ENCODE peak calls at places on chromosomes 11 and 22, in five cellular contexts. A, K, W, M and U are unnamed samples.
A peak's percentile ranks its signal among the peaks of the same experiment; 100 is the strongest.

GRCh38 chr11:78424334-78425270 is 7.0 kb upstream of the GAB2 start:
- DNase-seq in A (peak; percentile 25), K (no peak), W (peak; percentile 64), M (no peak), U (no peak)

GRCh38 chr11:131683666-131684065 is 313.3 kb downstream of the NTM start:
- DNase-seq in A (no peak), K (no peak), W (no peak), M (no peak), U (no peak)

GRCh38 chr11:71267807-71268421 is 15.5 kb upstream of the SHANK2 start:
- DNase-seq in A (no peak), K (no peak), W (no peak), M (no peak), U (no peak)

GRCh38 chr11:20031155-20032001 is 128.9 kb downstream of the DBX1 start:
- DNase-seq in A (no peak), K (no peak), W (peak; percentile 97), M (no peak), U (no peak)

GRCh38 chr11:122804161-122804560 is 34.1 kb upstream of the CRTAM start:
- DNase-seq in A (no peak), K (no peak), W (peak; percentile 57), M (no peak), U (no peak)

GRCh38 chr11:10478066-10478465 is 23.0 kb downstream of the AMPD3 start:
- DNase-seq in A (no peak), K (no peak), W (no peak), M (no peak), U (no peak)

GRCh38 chr11:129224538-129224937 is 32.4 kb upstream of the ARHGAP32 start:
- DNase-seq in A (no peak), K (no peak), W (peak; percentile 1), M (no peak), U (no peak)

GRCh38 chr11:607020-607780 is 8.6 kb downstream of the IRF7 start:
- DNase-seq in A (no peak), K (no peak), W (no peak), M (no peak), U (no peak)

GRCh38 chr22:25563757-25564319 is 637 bp upstream of the GRK3 start:
- DNase-seq in A (peak; percentile 32), K (no peak), W (no peak), M (no peak), U (peak; percentile 37)

GRCh38 chr22:48075604-48076400 is 1313.4 kb downstream of the TBC1D22A start:
- DNase-seq in A (no peak), K (no peak), W (no peak), M (no peak), U (no peak)

GRCh38 chr11:118672865-118673264 is 6.6 kb downstream of the TREH start:
- DNase-seq in A (no peak), K (no peak), W (no peak), M (no peak), U (no peak)

GRCh38 chr11:61697093-61697492 is 16.9 kb downstream of the DAGLA start:
- DNase-seq in A (no peak), K (no peak), W (no peak), M (no peak), U (no peak)

GRCh38 chr11:15923169-15923568 is 433.2 kb downstream of the SOX6 start:
- DNase-seq in A (no peak), K (no peak), W (no peak), M (no peak), U (no peak)

GRCh38 chr11:75351541-75352416 is at the start of gene ARRB1:
- DNase-seq in A (peak; percentile 73), K (peak; percentile 44), W (peak; percentile 55), M (peak; percentile 60), U (peak; percentile 55)

GRCh38 chr11:130427581-130428211 is 713 bp downstream of the ADAMTS8 start:
- DNase-seq in A (no peak), K (no peak), W (no peak), M (no peak), U (peak; percentile 12)

GRCh38 chr11:131246589-131247164 is 123.7 kb upstream of the NTM start:
- DNase-seq in A (no peak), K (no peak), W (no peak), M (no peak), U (peak; percentile 21)

GRCh38 chr11:72828081-72828567 is 13.9 kb downstream of the ATG16L2 start:
- DNase-seq in A (no peak), K (no peak), W (peak; percentile 42), M (no peak), U (no peak)

GRCh38 chr22:22458896-22459588 is 49.5 kb downstream of the ZNF280B start:
- DNase-seq in A (no peak), K (no peak), W (no peak), M (no peak), U (no peak)

GRCh38 chr22:22461111-22461510 is 47.4 kb downstream of the ZNF280B start:
- DNase-seq in A (no peak), K (no peak), W (no peak), M (no peak), U (no peak)

GRCh38 chr22:22460060-22460459 is 48.5 kb downstream of the ZNF280B start:
- DNase-seq in A (no peak), K (no peak), W (no peak), M (no peak), U (no peak)

GRCh38 chr22:22461583-22461982 is 47.0 kb downstream of the ZNF280B start:
- DNase-seq in A (no peak), K (no peak), W (no peak), M (no peak), U (no peak)

DNA sequence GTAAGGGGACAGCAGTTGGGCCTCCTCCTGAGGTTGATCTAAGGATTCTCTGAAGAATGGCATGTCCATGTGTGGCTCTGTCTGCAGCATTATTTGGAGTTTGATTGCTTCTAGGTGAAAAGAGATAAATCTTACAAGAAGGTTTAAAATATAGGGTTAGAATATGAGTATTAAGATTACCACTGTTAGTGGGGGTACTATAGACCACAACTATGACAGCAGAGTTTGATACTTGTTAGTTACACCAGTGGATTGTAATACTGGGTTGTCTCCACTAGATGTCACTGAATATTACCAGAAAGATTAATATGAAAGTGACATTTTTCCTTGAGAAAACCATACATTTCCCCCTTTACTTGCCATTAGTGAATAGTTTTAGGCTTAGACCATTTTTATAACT is 47.9 kb downstream of the ZNF280B start:
- DNase-seq in A (no peak), K (no peak), W (no peak), M (no peak), U (no peak)
- TF ChIP-seq CTCF in A (no peak), K (no peak), W (peak; percentile 34), M (peak; percentile 27), U (peak; percentile 40)

GRCh38 chr11:76391039-76391438 is 9.9 kb downstream of the GVQW3 start:
- DNase-seq in A (no peak), K (no peak), W (no peak), M (no peak), U (no peak)
- TF ChIP-seq CTCF in A (no peak), K (no peak), W (no peak), M (no peak), U (no peak)

DNA sequence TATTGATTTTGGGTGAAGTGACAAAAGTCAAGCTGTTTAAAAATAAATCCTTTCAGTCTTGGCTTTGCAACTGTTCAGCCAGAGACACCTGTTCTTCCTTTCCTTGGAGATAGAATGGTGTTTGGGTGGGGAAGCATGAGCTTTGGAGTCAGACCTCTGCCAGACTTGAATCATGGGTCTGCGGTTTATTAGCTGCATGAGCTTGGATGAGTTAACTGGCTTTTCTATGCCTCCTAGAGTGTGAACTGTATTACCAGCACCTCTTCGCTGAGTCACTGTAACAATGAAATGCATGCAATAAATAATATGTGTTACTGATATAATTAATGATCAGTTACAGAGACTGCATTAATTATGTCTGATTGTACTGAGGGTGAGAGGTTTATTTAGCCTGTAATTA is 13.5 kb upstream of the MYEOV start:
- DNase-seq in A (no peak), K (no peak), W (peak; percentile 79), M (no peak), U (no peak)
- TF ChIP-seq CTCF in A (no peak), K (no peak), W (no peak), M (no peak), U (no peak)

DNA sequence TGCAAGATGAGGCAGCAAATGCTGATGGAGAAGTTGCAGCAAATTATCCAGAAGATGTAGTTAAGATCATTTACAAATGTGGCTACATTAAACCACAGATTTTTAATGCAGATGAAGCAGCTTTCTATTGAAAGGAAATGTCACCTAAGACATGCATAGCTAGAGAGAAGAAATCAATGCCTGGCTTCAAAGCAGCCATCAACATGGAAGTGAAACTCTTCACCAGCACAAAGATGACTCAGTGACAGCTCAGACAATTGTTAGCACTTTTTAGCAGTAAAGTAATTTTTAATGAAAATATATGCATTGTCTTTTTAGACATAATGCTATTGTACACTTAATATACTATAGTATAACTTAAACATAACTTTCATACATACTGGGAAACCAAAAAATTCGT is 71.4 kb downstream of the FANCF start:
- DNase-seq in A (peak; percentile 10), K (no peak), W (no peak), M (peak; percentile 13), U (no peak)
- TF ChIP-seq CTCF in A (no peak), K (no peak), W (no peak), M (no peak), U (no peak)

GRCh38 chr22:22802346-22802970 is 85.2 kb upstream of the IGLL5 start:
- DNase-seq in A (peak; percentile 44), K (no peak), W (no peak), M (peak; percentile 39), U (peak; percentile 66)
- TF ChIP-seq CTCF in A (peak; percentile 11), K (no peak), W (no peak), M (peak; percentile 16), U (peak; percentile 80)

GRCh38 chr22:39117585-39118191 is 20.6 kb downstream of the APOBEC3H start:
- DNase-seq in A (peak; percentile 78), K (no peak), W (peak; percentile 60), M (peak; percentile 72), U (peak; percentile 91)
- TF ChIP-seq CTCF in A (peak; percentile 56), K (no peak), W (peak; percentile 64), M (peak; percentile 62), U (peak; percentile 66)